ENCODE peak calls at places on chromosomes 3 and 15, in four cellular contexts. J is upper lobe of left lung, O is cardiac fibroblast, A is NB4. R is an unnamed sample.

GRCh38 chr3:175212896-175213295 is 353.8 kb downstream of the NAALADL2 start:
- DNase-seq in A (no peak), J (no peak), O (peak), R (peak)

GRCh38 chr3:44019736-44020135 is 221.9 kb upstream of the TOPAZ1 start:
- DNase-seq in O (no peak), J (no peak), A (no peak), R (no peak)

GRCh38 chr15:99707481-99708270 is 25.6 kb downstream of the LYSMD4 start:
- DNase-seq in J (no peak), O (peak), A (no peak), R (peak)

GRCh38 chr3:62569609-62570008 is 196.3 kb upstream of the FEZF2 start:
- DNase-seq in A (no peak), J (no peak), O (no peak), R (no peak)

GRCh38 chr3:184185461-184186183 is 377 bp upstream of the ABCF3 start:
- DNase-seq in J (peak), A (peak), O (peak), R (peak)

GRCh38 chr3:152309535-152310317 is 41.0 kb downstream of the MBNL1 start:
- DNase-seq in A (peak), O (peak), J (no peak), R (peak)

GRCh38 chr3:139281512-139282196 is 62.2 kb upstream of the MRPS22 start:
- DNase-seq in O (no peak), A (no peak), J (no peak), R (peak)

GRCh38 chr3:125143982-125144652 is 68.4 kb downstream of the SLC12A8 start:
- DNase-seq in A (no peak), O (peak), J (no peak), R (peak)

GRCh38 chr3:3200632-3201212 is 21.2 kb upstream of the CRBN start:
- DNase-seq in J (peak), O (peak), A (peak), R (peak)

GRCh38 chr3:179865876-179866505 is 170.7 kb downstream of the PEX5L start:
- DNase-seq in A (no peak), J (no peak), O (no peak), R (no peak)

GRCh38 chr3:46440531-46441294 is 24.0 kb downstream of the LTF start:
- DNase-seq in J (no peak), O (no peak), A (peak), R (no peak)

GRCh38 chr15:60370804-60371700 is 26.7 kb downstream of the ANXA2 start:
- DNase-seq in O (peak), A (no peak), J (peak), R (peak)

GRCh38 chr3:75737831-75738493 is 47.4 kb downstream of the ZNF717 start:
- DNase-seq in A (peak), O (peak), J (no peak), R (no peak)

GRCh38 chr3:174247671-174248070 is 611.5 kb upstream of the NAALADL2 start:
- DNase-seq in A (no peak), O (no peak), J (no peak), R (no peak)

GRCh38 chr3:155230382-155230781 is 63.1 kb downstream of the STRIT1 start:
- DNase-seq in O (peak), J (no peak), A (no peak), R (peak)

GRCh38 chr3:194315965-194316361 is 35.2 kb downstream of the CPN2 start:
- DNase-seq in A (no peak), O (peak), J (no peak), R (peak)

GRCh38 chr3:58346368-58346767 is 13.7 kb downstream of the PXK start:
- DNase-seq in A (no peak), J (no peak), O (no peak), R (no peak)

GRCh38 chr15:80512729-80513670 is 108.8 kb downstream of the ARNT2 start:
- DNase-seq in O (peak), J (no peak), A (no peak), R (peak)

GRCh38 chr15:70261083-70261482 is 163.4 kb upstream of the TLE3 start:
- DNase-seq in A (no peak), J (no peak), O (no peak), R (no peak)

GRCh38 chr3:168885028-168885427 is 778.5 kb downstream of the MECOM start:
- DNase-seq in A (no peak), J (no peak), O (peak), R (peak)

GRCh38 chr15:85840802-85841152 is 46.1 kb upstream of the KLHL25 start:
- DNase-seq in J (no peak), A (no peak), O (no peak), R (no peak)

GRCh38 chr15:77907824-77908751 is 169.4 kb downstream of the TBC1D2B start:
- DNase-seq in O (peak), A (peak), J (peak), R (peak)
- TF ChIP-seq CTCF in O (peak), A (peak), J (peak), R (peak)

GRCh38 chr3:112974894-112975293 is at the start of gene CD200R1:
- DNase-seq in A (peak), O (no peak), J (no peak), R (no peak)
- H3K4me3 ChIP-seq in A (no peak), O (no peak), J (no peak), R (no peak)

DNA sequence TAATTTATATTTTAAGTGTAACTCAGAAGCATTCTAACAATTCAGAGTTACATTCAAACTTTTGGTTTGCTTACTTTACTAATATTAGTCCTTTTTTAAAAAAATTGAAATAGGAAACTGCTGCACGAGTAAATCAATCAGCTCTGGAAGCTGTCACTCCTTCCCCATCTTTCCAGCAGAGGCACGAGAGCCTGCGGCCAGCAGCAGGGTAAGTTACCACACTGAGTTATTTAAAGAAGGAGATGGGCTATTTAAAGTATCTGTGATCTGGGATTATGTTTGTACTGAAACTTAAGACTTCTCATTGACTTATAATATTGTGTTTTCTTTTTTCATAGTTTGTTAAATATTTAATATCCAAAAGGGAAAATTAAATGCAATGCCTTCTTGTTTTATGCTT is 29.3 kb downstream of the APPL1 start:
- DNase-seq in J (no peak), O (no peak), A (no peak), R (no peak)
- TF ChIP-seq CTCF in J (no peak), O (no peak), A (no peak), R (no peak)

DNA sequence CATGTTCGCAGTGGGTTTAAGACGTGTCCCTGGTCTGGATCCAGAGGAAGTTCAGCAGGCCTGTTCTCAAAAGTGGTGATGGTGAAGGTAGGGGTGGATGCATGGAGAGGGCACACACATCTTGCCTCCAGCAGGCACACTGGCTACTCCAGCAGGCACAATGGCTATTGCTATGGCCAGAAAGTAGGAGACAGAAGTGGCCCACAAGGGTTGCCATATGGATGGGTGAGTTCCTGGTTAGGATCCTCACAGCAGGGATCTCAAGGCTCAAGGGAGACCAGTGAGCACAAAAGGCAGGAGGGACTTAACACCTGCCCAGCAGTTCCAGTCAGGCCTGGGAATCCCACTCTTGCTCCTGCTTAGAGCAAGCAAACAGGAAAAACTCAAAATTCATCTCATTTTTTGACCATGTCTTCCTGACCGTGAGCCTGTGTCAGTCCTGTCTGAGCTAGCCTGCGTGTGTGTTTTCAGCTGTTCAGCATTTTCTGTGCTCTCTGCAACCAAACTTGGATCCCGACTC is 107.8 kb downstream of the LRIG1 start:
- DNase-seq in J (no peak), A (no peak), O (no peak), R (no peak)
- H3K4me3 ChIP-seq in J (no peak), A (no peak), O (no peak), R (no peak)

GRCh38 chr3:39184081-39184967 is 8.1 kb downstream of the XIRP1 start:
- DNase-seq in O (no peak), A (no peak), J (no peak), R (no peak)
- TF ChIP-seq CTCF in O (no peak), A (no peak), J (no peak), R (no peak)

DNA sequence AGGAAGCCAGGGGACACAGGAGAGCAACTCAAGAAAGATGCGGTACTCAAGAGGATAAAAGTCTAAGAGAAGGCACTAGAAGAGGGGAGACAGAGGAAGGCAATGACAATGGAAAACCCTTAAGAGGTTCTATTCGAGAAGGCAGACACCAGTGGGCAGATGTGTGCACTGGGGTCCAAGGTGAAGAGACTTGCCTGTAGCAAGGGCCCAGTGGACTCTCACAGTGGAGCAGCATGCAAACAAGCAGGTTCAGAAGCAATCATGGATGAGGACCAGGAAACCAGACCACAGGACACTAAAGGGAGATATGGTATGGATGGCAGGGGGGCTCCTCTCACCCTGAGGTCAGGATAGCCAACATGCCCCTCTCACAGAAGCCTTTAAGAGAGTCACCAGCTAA is 2.7 kb downstream of the ADCY5 start:
- DNase-seq in O (no peak), J (no peak), A (no peak), R (no peak)
- H3K4me3 ChIP-seq in O (no peak), J (no peak), A (no peak), R (no peak)

R was measured in AG10803.